ENCODE peak calls at places on chromosome 9, in ten cellular contexts. X, Z, G, H, L, Y, S, U, W and C are unnamed samples.

GRCh38 chr9:38018964-38019602 is 49.9 kb downstream of the SHB start:
- DNase-seq in X (no peak), Z (peak), G (peak), H (no peak), S (no peak), Y (no peak), W (no peak), L (no peak), U (peak), C (peak)

GRCh38 chr9:135920256-135920930 is 13.0 kb upstream of the CAMSAP1 start:
- DNase-seq in U (peak), S (no peak), L (no peak), Y (no peak), X (no peak), H (no peak), G (no peak), Z (no peak), W (no peak), C (no peak)

GRCh38 chr9:120668399-120668798 is 45.9 kb downstream of the MEGF9 start:
- DNase-seq in G (no peak), S (no peak), Y (no peak), W (no peak), X (no peak), L (no peak), U (no peak), H (no peak), Z (no peak), C (no peak)

GRCh38 chr9:92661127-92661526 is 8.8 kb downstream of the IPPK start:
- DNase-seq in X (no peak), G (no peak), Z (no peak), Y (no peak), U (no peak), L (no peak), W (no peak), S (no peak), H (no peak), C (no peak)

GRCh38 chr9:36308281-36308680 is 50.0 kb upstream of the GNE start:
- DNase-seq in L (no peak), Z (no peak), S (no peak), G (no peak), U (no peak), X (no peak), Y (no peak), W (no peak), H (no peak), C (no peak)

GRCh38 chr9:92989561-92989960 is 42.2 kb downstream of the FGD3 start:
- DNase-seq in W (no peak), G (no peak), H (no peak), Z (no peak), L (no peak), S (no peak), Y (no peak), U (no peak), X (no peak), C (no peak)

GRCh38 chr9:6490863-6491262 is 77.9 kb downstream of the UHRF2 start:
- DNase-seq in X (no peak), Z (no peak), Y (no peak), L (no peak), S (no peak), W (no peak), H (no peak), U (no peak), G (no peak), C (no peak)

GRCh38 chr9:79054500-79054899 is 517.3 kb upstream of the TLE4 start:
- DNase-seq in L (no peak), W (no peak), Z (no peak), Y (no peak), H (no peak), G (peak), U (no peak), X (no peak), S (no peak), C (peak)

GRCh38 chr9:69949396-69949795 is 94.3 kb upstream of the MAMDC2 start:
- DNase-seq in Y (no peak), H (no peak), L (no peak), S (no peak), X (no peak), G (peak), Z (peak), U (no peak), W (no peak), C (no peak)

GRCh38 chr9:121388140-121388925 is 18.3 kb upstream of the STOM start:
- DNase-seq in Y (no peak), L (no peak), X (no peak), Z (no peak), S (no peak), G (no peak), W (no peak), H (no peak), U (no peak), C (peak)

GRCh38 chr9:68706579-68707201 is 1.6 kb downstream of the PIP5K1B start:
- DNase-seq in U (no peak), L (no peak), H (no peak), G (no peak), X (no peak), W (no peak), S (peak), Z (no peak), Y (no peak), C (no peak)

GRCh38 chr9:1052119-1052907 is 2.2 kb downstream of the DMRT2 start:
- DNase-seq in Y (no peak), Z (no peak), G (no peak), X (no peak), W (no peak), H (no peak), U (no peak), L (no peak), S (no peak), C (no peak)

GRCh38 chr9:96655198-96655851 is at the start of gene PRXL2C:
- DNase-seq in Y (peak), L (peak), U (peak), W (no peak), G (peak), S (peak), Z (peak), H (peak), X (peak), C (peak)

GRCh38 chr9:23779220-23779619 is 46.8 kb downstream of the ELAVL2 start:
- DNase-seq in H (no peak), U (no peak), L (no peak), W (no peak), X (no peak), Z (no peak), Y (no peak), S (peak), G (no peak), C (no peak)